ENCODE peak calls at places on chromosomes 11 and 22, in four cellular contexts. V is brain microvascular endothelial cell, S is bronchial epithelial cell, N is foreskin fibroblast. W is an unnamed sample.

GRCh38 chr11:35500744-35501143 is 24.7 kb downstream of the PAMR1 start:
- DNase-seq in S (no peak), V (no peak), N (no peak), W (no peak)

GRCh38 chr11:16167706-16168487 is 188.4 kb downstream of the SOX6 start:
- DNase-seq in V (no peak), S (no peak), N (no peak), W (no peak)

GRCh38 chr11:114296190-114296978 is at the start of gene NNMT:
- DNase-seq in N (peak), V (peak), S (peak), W (peak)

GRCh38 chr11:111531156-111531555 is 9.4 kb upstream of the LAYN start:
- DNase-seq in S (peak), N (no peak), V (no peak), W (no peak)

GRCh38 chr11:76415073-76415472 is 29.7 kb upstream of the EMSY start:
- DNase-seq in S (no peak), N (no peak), V (no peak), W (no peak)

GRCh38 chr22:27719535-27720227 is 81.9 kb downstream of the MN1 start:
- DNase-seq in V (peak), S (peak), N (peak), W (peak)

GRCh38 chr11:95517453-95517852 is 272.1 kb downstream of the FAM76B start:
- DNase-seq in V (no peak), S (no peak), N (peak), W (no peak)

GRCh38 chr11:103601230-103601846 is 435.1 kb upstream of the DDI1 start:
- DNase-seq in V (peak), N (peak), S (peak), W (peak)

GRCh38 chr11:114124601-114125144 is 65.2 kb downstream of the ZBTB16 start:
- DNase-seq in N (no peak), S (no peak), V (no peak), W (no peak)

GRCh38 chr11:116397556-116398167 is 375.1 kb downstream of the BUD13 start:
- DNase-seq in S (no peak), N (no peak), V (no peak), W (no peak)

GRCh38 chr22:28142361-28142801 is 223.3 kb upstream of the PITPNB start:
- DNase-seq in N (peak), S (peak), V (peak), W (peak)

GRCh38 chr22:39994566-39995345 is at the start of gene FAM83F:
- DNase-seq in V (no peak), S (no peak), N (no peak), W (no peak)

GRCh38 chr11:10911907-10912306 is 54.1 kb upstream of the ZBED5 start:
- DNase-seq in N (no peak), S (no peak), V (no peak), W (peak)

GRCh38 chr11:18748766-18749375 is 22.9 kb upstream of the IGSF22 start:
- DNase-seq in S (peak), V (no peak), N (no peak), W (peak)

GRCh38 chr11:129618046-129618569 is 197.5 kb upstream of the TMEM45B start:
- DNase-seq in N (no peak), S (no peak), V (no peak), W (no peak)

GRCh38 chr22:44523981-44524759 is 26.1 kb upstream of the RTL6 start:
- DNase-seq in S (no peak), N (peak), V (peak), W (peak)

GRCh38 chr11:86244063-86244521 is 461 bp upstream of the EED start:
- DNase-seq in S (peak), N (peak), V (peak), W (peak)

GRCh38 chr22:26287382-26288228 is 118.3 kb downstream of the SEZ6L start:
- DNase-seq in N (no peak), S (no peak), V (no peak), W (no peak)

GRCh38 chr22:39448205-39449054 is 8.4 kb upstream of the MGAT3 start:
- DNase-seq in S (peak), V (no peak), N (no peak), W (no peak)

GRCh38 chr11:11731311-11732083 is 109.7 kb upstream of the GALNT18 start:
- DNase-seq in N (peak), V (peak), S (peak), W (peak)

GRCh38 chr22:23784215-23784732 is 2.5 kb upstream of the SMARCB1 start:
- DNase-seq in N (no peak), V (peak), S (no peak), W (no peak)

GRCh38 chr11:61961570-61962212 is 5.7 kb downstream of the FTH1 start:
- DNase-seq in S (no peak), N (peak), V (peak), W (peak)

GRCh38 chr11:28981331-28981865 is 873.2 kb downstream of the METTL15 start:
- DNase-seq in N (no peak), V (peak), S (peak), W (peak)

GRCh38 chr11:62502030-62502730 is 44.4 kb downstream of the AHNAK start:
- DNase-seq in N (no peak), S (no peak), V (no peak), W (no peak)

DNA sequence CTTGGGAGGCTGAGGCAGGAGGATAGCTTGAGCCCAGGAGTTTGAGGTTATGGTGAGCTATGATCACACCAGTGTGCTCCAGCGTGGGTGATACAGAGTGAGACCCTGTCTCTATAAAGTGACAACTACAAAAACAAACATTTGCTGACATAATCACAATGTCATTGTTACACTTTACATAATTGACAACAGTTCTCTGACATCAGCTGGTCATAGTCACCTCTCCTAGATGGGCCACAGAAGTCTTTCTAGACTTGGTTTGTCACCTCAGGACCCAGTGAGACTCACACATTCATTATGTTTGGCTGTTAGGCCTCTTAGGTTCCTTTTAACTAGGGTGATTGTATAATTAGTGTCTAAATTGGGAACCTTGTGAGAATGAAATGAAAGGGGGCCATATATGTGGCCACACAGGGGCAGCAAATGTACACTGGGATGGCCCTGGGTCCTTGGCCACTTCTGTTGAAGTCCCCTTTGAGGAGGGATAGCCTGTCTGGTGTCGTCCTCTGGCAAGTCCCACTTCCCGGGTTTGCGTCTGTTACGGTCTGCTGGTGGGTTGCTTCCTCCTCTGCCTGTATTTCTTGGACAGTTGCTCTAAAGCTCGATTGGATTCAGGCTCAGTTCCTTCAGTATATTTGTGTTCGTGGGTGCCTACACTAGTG is 5.8 kb upstream of the PPIL2 start:
- DNase-seq in N (no peak), S (no peak), V (no peak), W (no peak)
- TF ChIP-seq CTCF in N (no peak), S (no peak), V (no peak), W (no peak)

GRCh38 chr22:37333724-37334460 is 51.6 kb downstream of the CYTH4 start:
- DNase-seq in N (no peak), S (no peak), V (no peak), W (no peak)
- H3K4me3 ChIP-seq in N (no peak), S (peak), V (no peak), W (no peak)

DNA sequence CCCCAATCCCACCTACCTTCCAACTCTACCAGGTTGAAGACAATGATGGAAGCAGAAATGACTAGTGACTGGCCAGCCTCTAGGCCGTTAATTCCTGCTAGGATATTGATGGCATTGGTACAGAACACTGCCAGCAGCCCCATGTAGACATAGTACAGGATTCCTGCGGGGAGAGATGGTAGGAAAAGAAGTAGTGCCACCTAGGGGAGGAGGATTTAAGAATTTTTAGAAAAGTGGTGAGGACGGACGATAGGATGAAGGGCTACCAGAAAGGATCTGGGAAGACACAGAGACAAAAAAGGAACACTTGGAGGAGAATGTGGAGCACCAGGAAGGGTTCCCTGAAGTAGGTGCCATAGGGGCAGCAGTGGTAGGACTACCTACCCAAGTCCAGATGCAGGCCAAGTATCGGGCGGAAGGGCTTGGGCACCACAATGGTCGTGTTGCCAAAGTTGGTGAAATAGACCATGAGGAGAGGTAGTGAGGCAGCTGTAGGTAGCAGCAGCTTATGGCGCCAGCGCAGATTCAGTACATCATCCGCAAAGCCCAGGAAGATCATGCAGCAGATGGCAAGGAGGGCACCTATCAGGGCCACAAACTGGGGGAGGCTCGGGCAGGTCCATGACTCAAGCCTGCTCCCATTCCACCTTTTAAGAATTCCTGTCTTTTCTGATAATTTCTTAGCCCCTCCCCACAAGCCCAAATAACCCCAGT is 1.2 kb downstream of the DPAGT1 start:
- DNase-seq in S (peak), V (peak), N (no peak), W (peak)
- TF ChIP-seq CTCF in S (peak), V (peak), N (peak), W (peak)

DNA sequence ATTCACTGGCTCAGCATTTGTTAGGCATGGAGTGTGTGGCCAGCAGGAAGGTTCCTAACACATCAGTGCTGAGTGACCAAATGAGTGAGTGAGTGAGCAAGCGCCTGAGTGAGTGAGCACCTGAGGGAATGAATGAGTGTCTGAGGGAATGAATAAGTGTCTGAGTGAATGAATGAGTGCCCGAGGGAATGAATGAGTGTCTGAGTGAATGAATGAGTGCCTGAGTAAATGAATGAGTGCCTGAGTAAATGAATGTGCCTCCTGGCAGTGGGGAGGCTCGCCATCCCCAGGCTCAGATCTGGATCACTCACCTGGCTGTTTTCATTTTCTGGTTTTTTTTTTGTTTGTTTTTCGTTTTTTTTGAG is 52.1 kb upstream of the TCF20 start:
- DNase-seq in V (no peak), N (no peak), S (peak), W (no peak)
- H3K4me3 ChIP-seq in V (no peak), N (no peak), S (no peak), W (no peak)

GRCh38 chr11:64564947-64565889 is 25.8 kb upstream of the SLC22A12 start:
- DNase-seq in S (no peak), N (no peak), V (no peak), W (no peak)
- TF ChIP-seq CTCF in S (no peak), N (peak), V (no peak), W (no peak)

W was measured in fibroblast of pulmonary artery.